ENCODE peak calls at places on chromosomes 6 and 20, in nine cellular contexts. One of them, this sample, is unnamed.
A peak's percentile ranks its signal among the peaks of the same experiment; 100 is the strongest.

GRCh38 chr6:75206338-75207210 is 721 bp upstream of the COL12A1 start:
- DNase-seq in glutamatergic neuron: peak; percentile 40
- DNase-seq in GM04503: no peak
- DNase-seq in stimulated activated CD4-positive, alpha-beta T cell treated with anti-CD3 and anti-CD28 coated beads, Interleukin-15, amount 100 ng/mL, for 24 hours: peak; percentile 22
- DNase-seq in T follicular helper cell: no peak
- DNase-seq in AG04449: no peak
- DNase-seq in H4: no peak
- DNase-seq in effector CD4-positive, alpha-beta T cell: no peak
- DNase-seq in CD8-positive, alpha-beta memory T cell: no peak
- DNase-seq in this sample: no peak

GRCh38 chr20:46031701-46032254 is 2.8 kb downstream of the SLC12A5 start:
- DNase-seq in T follicular helper cell: no peak
- DNase-seq in GM04503: no peak
- DNase-seq in AG04449: no peak
- DNase-seq in H4: no peak
- DNase-seq in effector CD4-positive, alpha-beta T cell: no peak
- DNase-seq in CD8-positive, alpha-beta memory T cell: no peak
- DNase-seq in stimulated activated CD4-positive, alpha-beta T cell treated with anti-CD3 and anti-CD28 coated beads, Interleukin-15, amount 100 ng/mL, for 24 hours: no peak
- DNase-seq in glutamatergic neuron: peak; percentile 73
- DNase-seq in this sample: no peak

GRCh38 chr6:126437225-126437624 is 97.3 kb downstream of the CENPW start:
- DNase-seq in GM04503: no peak
- DNase-seq in T follicular helper cell: no peak
- DNase-seq in effector CD4-positive, alpha-beta T cell: no peak
- DNase-seq in stimulated activated CD4-positive, alpha-beta T cell treated with anti-CD3 and anti-CD28 coated beads, Interleukin-15, amount 100 ng/mL, for 24 hours: no peak
- DNase-seq in CD8-positive, alpha-beta memory T cell: no peak
- DNase-seq in H4: no peak
- DNase-seq in AG04449: no peak
- DNase-seq in glutamatergic neuron: no peak
- DNase-seq in this sample: no peak

GRCh38 chr20:11509776-11510175 is 407.9 kb upstream of the BTBD3 start:
- DNase-seq in GM04503: no peak
- DNase-seq in stimulated activated CD4-positive, alpha-beta T cell treated with anti-CD3 and anti-CD28 coated beads, Interleukin-15, amount 100 ng/mL, for 24 hours: no peak
- DNase-seq in T follicular helper cell: no peak
- DNase-seq in effector CD4-positive, alpha-beta T cell: no peak
- DNase-seq in glutamatergic neuron: no peak
- DNase-seq in CD8-positive, alpha-beta memory T cell: no peak
- DNase-seq in H4: no peak
- DNase-seq in AG04449: no peak
- DNase-seq in this sample: no peak

GRCh38 chr6:107866606-107867301 is 42.6 kb upstream of the SCML4 start:
- DNase-seq in glutamatergic neuron: no peak
- DNase-seq in effector CD4-positive, alpha-beta T cell: peak; percentile 9
- DNase-seq in H4: peak; percentile 14
- DNase-seq in T follicular helper cell: no peak
- DNase-seq in stimulated activated CD4-positive, alpha-beta T cell treated with anti-CD3 and anti-CD28 coated beads, Interleukin-15, amount 100 ng/mL, for 24 hours: no peak
- DNase-seq in GM04503: no peak
- DNase-seq in CD8-positive, alpha-beta memory T cell: no peak
- DNase-seq in AG04449: no peak
- DNase-seq in this sample: no peak

GRCh38 chr6:148750826-148751225 is 4.0 kb downstream of the UST start:
- DNase-seq in glutamatergic neuron: no peak
- DNase-seq in CD8-positive, alpha-beta memory T cell: no peak
- DNase-seq in GM04503: no peak
- DNase-seq in AG04449: no peak
- DNase-seq in T follicular helper cell: no peak
- DNase-seq in H4: no peak
- DNase-seq in stimulated activated CD4-positive, alpha-beta T cell treated with anti-CD3 and anti-CD28 coated beads, Interleukin-15, amount 100 ng/mL, for 24 hours: no peak
- DNase-seq in effector CD4-positive, alpha-beta T cell: no peak
- DNase-seq in this sample: no peak

GRCh38 chr20:49446808-49447207 is 35.7 kb downstream of the KCNB1 start:
- DNase-seq in H4: peak; percentile 49
- DNase-seq in glutamatergic neuron: peak; percentile 57
- DNase-seq in stimulated activated CD4-positive, alpha-beta T cell treated with anti-CD3 and anti-CD28 coated beads, Interleukin-15, amount 100 ng/mL, for 24 hours: no peak
- DNase-seq in effector CD4-positive, alpha-beta T cell: no peak
- DNase-seq in CD8-positive, alpha-beta memory T cell: no peak
- DNase-seq in GM04503: no peak
- DNase-seq in AG04449: no peak
- DNase-seq in T follicular helper cell: no peak
- DNase-seq in this sample: no peak

GRCh38 chr6:164379786-164380185 is 929.6 kb downstream of the C6orf118 start:
- DNase-seq in H4: no peak
- DNase-seq in glutamatergic neuron: no peak
- DNase-seq in T follicular helper cell: no peak
- DNase-seq in AG04449: no peak
- DNase-seq in GM04503: no peak
- DNase-seq in effector CD4-positive, alpha-beta T cell: no peak
- DNase-seq in CD8-positive, alpha-beta memory T cell: no peak
- DNase-seq in stimulated activated CD4-positive, alpha-beta T cell treated with anti-CD3 and anti-CD28 coated beads, Interleukin-15, amount 100 ng/mL, for 24 hours: no peak
- DNase-seq in this sample: no peak

This sample was measured in naive B cell.